ENCODE peak calls at places on chromosomes 6 and 20, in six cellular contexts. Y is CD8-positive, alpha-beta T cell; P is astrocyte of the spinal cord; F is RWPE1; H is AG04449; B is endothelial cell. W is an unnamed sample.

GRCh38 chr6:106125925-106126435 is 39.8 kb downstream of the PRDM1 start:
- DNase-seq in Y (no peak), P (no peak), F (no peak), H (no peak), B (no peak), W (no peak)

GRCh38 chr20:48313346-48313745 is 514.5 kb downstream of the PREX1 start:
- DNase-seq in Y (no peak), P (peak; percentile 4), F (no peak), H (no peak), B (no peak), W (no peak)

GRCh38 chr6:36684447-36684812 is 5.9 kb downstream of the CDKN1A start:
- DNase-seq in Y (no peak), P (no peak), F (no peak), H (no peak), B (no peak), W (no peak)

GRCh38 chr20:17873410-17874270 is 95.0 kb downstream of the SNX5 start:
- DNase-seq in Y (no peak), P (peak; percentile 94), F (peak; percentile 35), H (peak; percentile 81), B (no peak), W (peak; percentile 98)

GRCh38 chr6:5398530-5398929 is 137.2 kb downstream of the FARS2 start:
- DNase-seq in Y (no peak), P (peak; percentile 42), F (peak; percentile 40), H (peak; percentile 17), B (no peak), W (no peak)

GRCh38 chr6:161917645-161918044 is 643.8 kb upstream of the AGPAT4 start:
- DNase-seq in Y (no peak), P (peak; percentile 59), F (no peak), H (no peak), B (no peak), W (no peak)

GRCh38 chr20:62808211-62808865 is 3.7 kb downstream of the OGFR start:
- DNase-seq in Y (peak; percentile 78), P (peak; percentile 41), F (peak; percentile 84), H (no peak), B (peak; percentile 83), W (no peak)

GRCh38 chr6:71349395-71349794 is 60.8 kb downstream of the OGFRL1 start:
- DNase-seq in Y (no peak), P (peak; percentile 71), F (peak; percentile 33), H (no peak), B (no peak), W (no peak)

GRCh38 chr20:51884561-51884960 is 82.2 kb upstream of the SALL4 start:
- DNase-seq in Y (no peak), P (peak; percentile 13), F (no peak), H (no peak), B (no peak), W (no peak)

GRCh38 chr20:34337982-34338756 is 24.9 kb upstream of the ITCH start:
- DNase-seq in Y (no peak), P (no peak), F (no peak), H (no peak), B (no peak), W (no peak)

GRCh38 chr6:41284726-41285125 is 1.8 kb downstream of the TREM1 start:
- DNase-seq in Y (no peak), P (no peak), F (no peak), H (no peak), B (no peak), W (no peak)

GRCh38 chr20:50273601-50274491 is 83.2 kb downstream of the CEBPB start:
- DNase-seq in Y (no peak), P (no peak), F (no peak), H (no peak), B (no peak), W (no peak)

DNA sequence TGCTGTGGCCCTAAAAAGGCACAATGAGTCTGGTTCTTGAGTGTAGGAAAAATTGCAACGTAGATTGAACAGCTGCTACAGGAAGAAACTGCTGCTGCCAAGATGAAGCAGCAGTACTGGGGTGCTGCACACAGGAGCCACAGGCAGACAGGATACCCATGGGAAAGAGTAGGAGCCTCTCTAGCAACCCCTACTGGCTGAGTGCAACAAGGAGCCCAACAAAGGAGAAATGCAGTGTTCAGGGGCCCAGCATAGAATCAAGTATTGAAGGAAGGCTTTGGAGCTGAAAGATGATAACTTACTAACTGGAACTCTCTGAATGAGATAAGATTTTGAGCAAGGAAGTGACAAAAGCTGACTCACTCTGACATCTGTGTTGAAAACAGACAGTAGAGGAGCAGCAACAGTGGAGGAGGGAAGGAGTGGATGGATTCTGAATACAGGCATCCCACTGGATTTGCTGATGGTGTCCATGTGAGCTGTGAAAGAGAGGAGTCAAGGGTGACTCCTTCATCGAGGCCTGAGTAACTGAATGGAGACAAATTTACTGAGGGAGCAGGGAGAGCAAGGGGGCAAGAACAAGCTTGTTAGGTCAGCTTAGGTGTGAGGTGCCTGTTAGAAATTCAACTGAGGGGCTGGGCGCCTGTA is 534.7 kb upstream of the JARID2 start:
- DNase-seq in Y (no peak), P (peak; percentile 78), F (peak; percentile 41), H (no peak), B (peak; percentile 41), W (no peak)
- TF ChIP-seq CTCF in Y (peak; percentile 15), P (peak; percentile 75), F (no peak), H (peak; percentile 53), B (no peak), W (peak; percentile 64)

GRCh38 chr6:167236239-167236571 is 54.9 kb upstream of the UNC93A start:
- DNase-seq in Y (no peak), P (no peak), F (no peak), H (no peak), B (no peak), W (no peak)
- TF ChIP-seq CTCF in Y (no peak), P (no peak), F (no peak), H (no peak), B (no peak), W (no peak)

DNA sequence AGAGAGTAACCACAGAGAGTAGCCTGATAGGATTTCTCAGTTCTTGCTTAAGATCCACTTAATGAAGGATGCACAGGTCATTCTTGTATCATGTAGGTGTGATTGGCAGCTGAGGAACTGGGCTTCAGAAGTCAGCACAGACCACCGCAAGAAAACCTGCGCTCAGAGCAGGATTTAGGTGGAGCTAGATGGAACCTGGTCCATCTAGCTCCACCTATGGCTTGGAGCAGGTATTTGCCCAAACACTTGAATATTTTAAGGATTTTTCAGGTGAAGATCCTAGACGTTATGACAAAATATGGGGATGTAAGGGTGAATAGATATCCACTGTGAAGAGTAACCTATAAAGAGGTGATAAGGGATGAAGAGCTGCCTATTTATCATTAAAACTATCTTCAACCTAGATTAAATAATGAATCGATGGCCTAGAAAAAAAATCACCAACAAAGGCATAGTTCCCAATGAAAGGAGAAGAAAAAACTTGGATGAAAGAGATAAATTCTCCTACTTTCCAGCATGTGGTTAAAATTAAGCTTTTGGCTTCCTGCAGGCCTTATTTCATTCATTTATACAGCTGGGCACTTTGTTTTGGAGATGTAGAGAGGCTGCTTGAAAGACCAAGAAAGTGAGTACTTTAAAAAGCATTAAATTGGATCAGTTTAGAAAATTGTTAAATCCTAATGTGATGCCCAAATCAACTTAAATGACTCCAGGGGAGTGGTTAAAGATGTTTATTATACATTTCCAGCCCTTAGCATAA is 778.4 kb upstream of the GJE1 start:
- DNase-seq in Y (no peak), P (no peak), F (no peak), H (no peak), B (no peak), W (no peak)
- TF ChIP-seq CTCF in Y (no peak), P (no peak), F (no peak), H (no peak), B (no peak), W (no peak)

GRCh38 chr6:138517635-138518034 is 18.3 kb upstream of the NHSL1 start:
- DNase-seq in Y (peak; percentile 62), P (no peak), F (peak; percentile 34), H (no peak), B (peak; percentile 36), W (no peak)

GRCh38 chr6:138518054-138518453 is 18.8 kb upstream of the NHSL1 start:
- DNase-seq in Y (no peak), P (no peak), F (no peak), H (no peak), B (no peak), W (no peak)

GRCh38 chr6:138522611-138523010 is 23.3 kb upstream of the NHSL1 start:
- DNase-seq in Y (no peak), P (no peak), F (no peak), H (no peak), B (no peak), W (no peak)

GRCh38 chr6:138521800-138522199 is 22.5 kb upstream of the NHSL1 start:
- DNase-seq in Y (no peak), P (no peak), F (no peak), H (no peak), B (no peak), W (no peak)

GRCh38 chr6:138520463-138520862 is 21.2 kb upstream of the NHSL1 start:
- DNase-seq in Y (no peak), P (peak; percentile 38), F (peak; percentile 13), H (no peak), B (no peak), W (no peak)
- TF ChIP-seq CTCF in Y (peak; percentile 39), P (peak; percentile 18), F (peak; percentile 30), H (no peak), B (peak; percentile 76), W (peak; percentile 36)

DNA sequence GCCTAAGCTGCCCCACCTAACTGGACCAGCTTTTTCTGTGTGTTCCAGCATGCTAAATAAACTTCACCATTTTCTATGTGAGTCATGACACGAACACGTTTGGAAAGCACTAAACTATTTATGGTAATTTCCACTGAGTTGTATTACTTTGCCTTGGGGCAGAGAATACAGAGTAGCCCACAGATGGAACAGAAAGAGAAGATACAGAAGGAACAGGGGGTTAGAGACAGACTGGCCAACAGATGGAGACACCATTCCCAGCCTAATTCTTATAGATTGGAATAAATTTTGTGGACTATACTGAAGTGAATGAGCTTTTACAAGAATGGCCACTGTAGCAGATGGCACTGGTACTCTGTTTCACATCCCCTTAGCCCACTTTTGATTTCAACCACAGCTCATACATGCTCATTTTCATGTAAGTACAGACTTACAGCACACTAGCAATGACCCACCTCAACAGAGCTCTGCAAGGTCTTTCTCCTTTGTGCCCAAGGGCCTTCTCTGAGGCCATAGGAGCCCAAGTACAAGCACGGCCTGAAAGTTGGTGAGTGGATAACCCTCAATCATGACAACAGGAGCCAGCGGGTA is 13.1 kb upstream of the NT5DC1 start:
- DNase-seq in Y (no peak), P (peak; percentile 63), F (peak; percentile 64), H (no peak), B (no peak), W (peak; percentile 18)
- TF ChIP-seq CTCF in Y (no peak), P (no peak), F (no peak), H (no peak), B (no peak), W (peak; percentile 13)

W was measured in AG09319.